ENCODE peak calls at places on chromosomes 12 and 14, in eight cellular contexts. E is CD8-positive, alpha-beta T cell; I is IMR-90; P is heart left ventricle; D is astrocyte of the cerebellum; G is lower leg skin; O is HFF-Myc; Q is A549. X is an unnamed sample.
A peak's percentile ranks its signal among the peaks of the same experiment; 100 is the strongest.

GRCh38 chr12:46985816-46986215 is 93.6 kb upstream of the PCED1B start:
- DNase-seq in I (no peak), Q (no peak), E (no peak), G (no peak), O (no peak), D (no peak), P (no peak), X (no peak)

GRCh38 chr12:19239616-19240234 is 110.2 kb downstream of the PLEKHA5 start:
- DNase-seq in D (peak; percentile 63), O (no peak), P (no peak), E (no peak), G (no peak), Q (no peak), I (peak; percentile 86), X (no peak)

GRCh38 chr12:113138826-113139225 is 3.3 kb upstream of the RASAL1 start:
- DNase-seq in D (no peak), E (no peak), I (no peak), O (no peak), G (no peak), P (peak; percentile 40), Q (no peak), X (no peak)

GRCh38 chr14:33987565-33988080 is 36.7 kb upstream of the EGLN3 start:
- DNase-seq in G (no peak), Q (no peak), P (no peak), E (no peak), I (no peak), O (no peak), D (no peak), X (no peak)

GRCh38 chr14:28911521-28911920 is 144.9 kb downstream of the FOXG1 start:
- DNase-seq in I (no peak), D (no peak), Q (no peak), G (no peak), E (no peak), P (no peak), O (no peak), X (no peak)

GRCh38 chr12:130829391-130830245 is 9.4 kb downstream of the STX2 start:
- DNase-seq in I (no peak), Q (no peak), D (no peak), O (no peak), E (no peak), G (no peak), P (no peak), X (no peak)

GRCh38 chr14:100056964-100057817 is 8.0 kb upstream of the EVL start:
- DNase-seq in Q (peak; percentile 28), P (no peak), I (peak; percentile 43), E (no peak), D (no peak), G (no peak), O (no peak), X (no peak)

GRCh38 chr14:31037709-31038221 is 11.6 kb upstream of the STRN3 start:
- DNase-seq in Q (no peak), D (no peak), I (no peak), P (no peak), E (no peak), O (no peak), G (no peak), X (no peak)

GRCh38 chr12:69569236-69569635 is 16.0 kb upstream of the CCT2 start:
- DNase-seq in O (no peak), D (no peak), Q (no peak), G (no peak), I (peak; percentile 49), E (no peak), P (no peak), X (no peak)

GRCh38 chr12:26123482-26123980 is 1.3 kb downstream of the BHLHE41 start:
- DNase-seq in E (no peak), P (no peak), Q (no peak), I (peak; percentile 12), G (no peak), D (no peak), O (no peak), X (no peak)

GRCh38 chr12:71492604-71493003 is 53.0 kb downstream of the LGR5 start:
- DNase-seq in G (no peak), P (no peak), D (no peak), I (no peak), O (no peak), E (no peak), Q (no peak), X (no peak)

GRCh38 chr12:111444706-111445310 is 39.1 kb downstream of the SH2B3 start:
- DNase-seq in G (peak; percentile 58), Q (no peak), P (peak; percentile 83), O (no peak), D (no peak), E (peak; percentile 75), I (no peak), X (no peak)

GRCh38 chr14:79555429-79555828 is 655.9 kb downstream of the DIO2 start:
- DNase-seq in E (no peak), G (no peak), P (no peak), D (no peak), I (no peak), Q (no peak), O (no peak), X (no peak)

GRCh38 chr12:45966486-45966885 is 23.9 kb downstream of the SCAF11 start:
- DNase-seq in I (peak; percentile 78), D (peak; percentile 63), Q (peak; percentile 5), O (no peak), P (no peak), G (no peak), E (no peak), X (no peak)

GRCh38 chr12:12156835-12157234 is 86.1 kb downstream of the BCL2L14 start:
- DNase-seq in D (no peak), Q (no peak), O (no peak), I (no peak), P (no peak), G (no peak), E (no peak), X (no peak)

GRCh38 chr12:83823386-83824045 is 1089.1 kb downstream of the SLC6A15 start:
- DNase-seq in D (no peak), P (peak; percentile 49), O (no peak), G (no peak), I (no peak), E (no peak), Q (no peak), X (no peak)

GRCh38 chr14:53193193-53193592 is 40.1 kb upstream of the DDHD1 start:
- DNase-seq in P (no peak), D (no peak), G (no peak), E (no peak), Q (no peak), I (peak; percentile 57), O (no peak), X (no peak)

GRCh38 chr12:93954160-93955112 is 193.9 kb upstream of the PLXNC1 start:
- DNase-seq in D (no peak), E (no peak), Q (no peak), O (no peak), P (no peak), I (peak; percentile 19), G (peak; percentile 66), X (no peak)

DNA sequence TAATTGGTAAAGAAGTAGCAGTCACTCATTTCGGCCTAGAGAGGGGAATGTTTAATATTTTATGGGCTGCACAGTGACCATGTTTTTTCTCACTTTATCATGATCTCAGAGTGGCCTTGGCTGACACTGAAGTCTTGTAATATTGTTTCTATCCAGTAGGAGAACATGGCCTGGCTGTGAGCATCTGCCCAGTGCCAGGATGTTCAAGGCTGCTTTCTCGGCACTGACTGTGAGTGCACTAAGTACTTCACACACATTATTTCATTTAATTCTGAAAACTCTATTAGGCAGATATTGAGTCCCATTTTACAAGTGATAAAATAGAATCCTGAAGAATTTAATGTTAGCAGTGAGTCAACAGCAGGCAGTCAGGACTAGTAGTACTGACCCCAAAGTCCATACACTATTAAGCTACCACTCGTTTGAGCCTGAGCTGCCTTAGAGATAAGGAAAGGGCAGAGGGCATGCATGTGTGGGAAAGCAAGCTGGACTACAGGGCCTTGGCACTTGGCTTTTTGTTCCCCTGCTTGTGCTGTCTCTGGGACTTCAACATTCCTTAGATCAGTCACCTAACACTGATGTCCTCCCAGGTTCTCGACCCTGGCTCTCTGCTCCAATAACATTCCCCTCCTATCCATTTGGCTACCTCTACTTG is 42.2 kb upstream of the APPL2 start:
- DNase-seq in G (no peak), E (no peak), Q (peak; percentile 30), I (peak; percentile 25), D (no peak), O (no peak), P (no peak), X (no peak)
- TF ChIP-seq CTCF in G (no peak), E (no peak), Q (peak; percentile 13), I (peak; percentile 32), D (peak; percentile 20), O (peak; percentile 36), P (no peak), X (peak; percentile 28)

GRCh38 chr14:103512701-103513611 is 9.7 kb downstream of the CKB start:
- DNase-seq in G (peak; percentile 82), Q (no peak), O (no peak), D (peak; percentile 19), P (peak; percentile 78), E (no peak), I (peak; percentile 80), X (no peak)
- TF ChIP-seq CTCF in G (no peak), Q (no peak), O (no peak), D (no peak), P (no peak), E (no peak), I (no peak), X (no peak)

DNA sequence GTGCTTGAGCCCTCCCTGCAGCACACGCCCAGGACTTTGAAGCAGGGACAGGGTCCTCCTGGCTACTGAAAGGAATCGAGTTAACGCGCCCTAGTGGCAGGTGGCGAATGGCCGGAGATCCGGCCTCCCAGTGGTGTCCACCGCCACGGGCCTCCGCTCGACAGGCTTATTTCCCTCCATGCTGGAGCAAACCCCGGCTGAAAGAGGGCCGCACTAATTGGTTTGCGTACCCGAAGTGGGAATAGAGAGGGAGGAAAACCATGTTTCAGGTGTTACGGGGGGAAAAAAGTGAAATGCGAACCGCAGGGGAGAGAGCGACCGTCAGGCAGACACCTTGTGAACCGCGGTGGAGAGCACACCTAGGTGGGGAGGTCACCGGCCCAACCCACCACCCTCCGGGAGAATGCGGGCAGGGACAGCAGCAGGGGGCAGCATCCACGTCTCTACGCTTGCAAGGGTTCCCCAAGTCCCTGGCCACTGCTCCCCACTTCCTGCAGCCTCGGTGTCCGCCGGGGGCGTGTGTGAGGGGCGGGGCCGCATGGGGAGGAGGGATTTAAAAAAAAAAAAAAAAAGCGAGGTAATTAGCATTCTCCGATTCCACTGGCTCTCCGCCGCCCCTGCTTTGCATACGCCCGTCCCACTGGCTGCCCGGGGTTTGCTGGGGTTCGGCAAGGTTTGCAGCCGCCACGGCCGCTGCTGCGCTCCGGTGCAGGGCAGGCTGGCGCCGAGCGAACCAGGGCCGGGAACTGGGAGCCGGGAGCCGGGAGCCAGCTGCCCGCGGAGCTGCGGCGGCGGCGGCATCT is 224.6 kb upstream of the CRY1 start:
- DNase-seq in G (peak; percentile 75), E (peak; percentile 82), I (peak; percentile 88), O (peak; percentile 27), P (peak; percentile 89), Q (peak; percentile 95), D (peak; percentile 88), X (peak; percentile 72)
- TF ChIP-seq CTCF in G (no peak), E (peak; percentile 48), I (no peak), O (no peak), P (no peak), Q (peak; percentile 60), D (peak; percentile 54), X (peak; percentile 59)

DNA sequence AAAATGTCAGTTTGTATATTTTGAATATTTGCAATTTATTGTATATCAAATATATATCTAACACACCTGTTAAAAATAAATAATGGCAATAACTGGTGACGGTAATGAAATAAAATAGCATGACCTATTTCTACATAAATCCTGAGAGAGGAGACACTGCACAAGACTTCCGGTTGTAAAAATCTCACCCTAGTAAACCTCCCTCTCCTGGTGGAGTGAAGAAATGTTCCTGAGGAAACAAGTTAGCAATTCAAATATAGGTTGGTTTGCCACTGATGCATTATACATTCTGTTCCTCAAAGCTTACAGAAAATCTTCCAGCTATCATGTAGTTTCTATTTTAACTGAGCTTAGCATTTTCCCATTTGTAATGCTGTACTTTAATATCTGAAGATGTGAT is 166.2 kb upstream of the SYT10 start:
- DNase-seq in E (no peak), D (no peak), O (no peak), Q (peak; percentile 3), I (no peak), P (no peak), G (no peak), X (no peak)
- TF ChIP-seq CTCF in E (no peak), D (no peak), O (no peak), Q (peak; percentile 15), I (no peak), P (no peak), G (no peak), X (peak; percentile 72)